ENCODE peak calls at places on chromosomes 5 and 9, in ten cellular contexts. V is CD8-positive, alpha-beta T cell; L is body of pancreas; J is IMR-90; U is H1; B is WTC11; D is AG04449; Z is fibroblast of lung; O is adrenal gland; I is right lobe of liver. E is an unnamed sample.

GRCh38 chr9:90219548-90220118 is 423.0 kb downstream of the DIRAS2 start:
- DNase-seq in V (peak; percentile 24), L (peak; percentile 45), J (no peak), U (peak; percentile 83), B (peak; percentile 75), D (no peak), Z (no peak), O (no peak), I (no peak), E (no peak)

GRCh38 chr5:56637321-56637920 is 177.9 kb upstream of the MAP3K1 start:
- DNase-seq in V (no peak), L (no peak), J (peak; percentile 52), U (no peak), B (no peak), D (no peak), Z (peak; percentile 75), O (no peak), I (no peak), E (no peak)

GRCh38 chr5:19531374-19531952 is 456.5 kb downstream of the CDH18 start:
- DNase-seq in V (no peak), L (peak; percentile 16), J (no peak), U (no peak), B (no peak), D (no peak), Z (peak; percentile 66), O (no peak), I (no peak), E (no peak)

GRCh38 chr9:137621131-137621757 is 2.4 kb downstream of the EHMT1 start:
- DNase-seq in V (no peak), L (no peak), J (no peak), U (no peak), B (no peak), D (no peak), Z (no peak), O (no peak), I (no peak), E (no peak)

GRCh38 chr9:91843623-91844111 is 106.4 kb downstream of the ROR2 start:
- DNase-seq in V (no peak), L (peak; percentile 9), J (no peak), U (no peak), B (no peak), D (no peak), Z (no peak), O (peak; percentile 63), I (no peak), E (no peak)

GRCh38 chr9:129604056-129604765 is 16.7 kb downstream of the C9orf50 start:
- DNase-seq in V (no peak), L (no peak), J (no peak), U (no peak), B (no peak), D (no peak), Z (no peak), O (no peak), I (no peak), E (no peak)

GRCh38 chr9:133058051-133058450 is 3.7 kb upstream of the CEL start:
- DNase-seq in V (no peak), L (no peak), J (no peak), U (no peak), B (no peak), D (no peak), Z (no peak), O (no peak), I (no peak), E (peak; percentile 77)

GRCh38 chr5:132363431-132364112 is 5.9 kb upstream of the SLC22A5 start:
- DNase-seq in V (no peak), L (peak; percentile 43), J (peak; percentile 93), U (no peak), B (no peak), D (peak; percentile 60), Z (peak; percentile 94), O (peak; percentile 86), I (no peak), E (no peak)

GRCh38 chr9:29969408-29969807 is 2396.1 kb upstream of the C9orf72 start:
- DNase-seq in V (no peak), L (no peak), J (no peak), U (no peak), B (no peak), D (no peak), Z (no peak), O (no peak), I (no peak), E (peak; percentile 24)

GRCh38 chr9:136532799-136533774 is 12.8 kb downstream of the NOTCH1 start:
- DNase-seq in V (peak; percentile 74), L (no peak), J (no peak), U (no peak), B (no peak), D (no peak), Z (no peak), O (no peak), I (no peak), E (no peak)

GRCh38 chr9:109286571-109286977 is 34.3 kb downstream of the EPB41L4B start:
- DNase-seq in V (no peak), L (no peak), J (peak; percentile 33), U (no peak), B (no peak), D (peak; percentile 46), Z (peak; percentile 91), O (no peak), I (no peak), E (no peak)

GRCh38 chr9:2018764-2019548 is 3.8 kb downstream of the SMARCA2 start:
- DNase-seq in V (peak; percentile 23), L (no peak), J (no peak), U (no peak), B (no peak), D (no peak), Z (no peak), O (no peak), I (no peak), E (no peak)

GRCh38 chr5:170277953-170278352 is 19.6 kb downstream of the LCP2 start:
- DNase-seq in V (no peak), L (no peak), J (no peak), U (no peak), B (peak; percentile 22), D (no peak), Z (no peak), O (no peak), I (no peak), E (no peak)

GRCh38 chr5:124980174-124980941 is 233.9 kb upstream of the ZNF608 start:
- DNase-seq in V (no peak), L (no peak), J (no peak), U (peak; percentile 61), B (peak; percentile 53), D (no peak), Z (peak; percentile 6), O (no peak), I (no peak), E (no peak)

GRCh38 chr5:109365653-109366052 is 44.1 kb downstream of the PJA2 start:
- DNase-seq in V (no peak), L (no peak), J (no peak), U (no peak), B (no peak), D (no peak), Z (no peak), O (no peak), I (no peak), E (no peak)

GRCh38 chr5:1594336-1595106 is 70.8 kb upstream of the LPCAT1 start:
- DNase-seq in V (peak; percentile 82), L (peak; percentile 82), J (no peak), U (peak; percentile 94), B (peak; percentile 92), D (no peak), Z (no peak), O (peak; percentile 80), I (peak; percentile 75), E (no peak)
- TF ChIP-seq CTCF in V (peak; percentile 37), L (no peak), J (no peak), U (peak; percentile 61), B (no peak), D (no peak), Z (no peak), O (peak; percentile 30), I (peak; percentile 56), E (peak; percentile 69)

GRCh38 chr9:23464275-23464674 is 361.8 kb downstream of the ELAVL2 start:
- DNase-seq in V (no peak), L (no peak), J (no peak), U (no peak), B (no peak), D (no peak), Z (no peak), O (no peak), I (no peak), E (no peak)

DNA sequence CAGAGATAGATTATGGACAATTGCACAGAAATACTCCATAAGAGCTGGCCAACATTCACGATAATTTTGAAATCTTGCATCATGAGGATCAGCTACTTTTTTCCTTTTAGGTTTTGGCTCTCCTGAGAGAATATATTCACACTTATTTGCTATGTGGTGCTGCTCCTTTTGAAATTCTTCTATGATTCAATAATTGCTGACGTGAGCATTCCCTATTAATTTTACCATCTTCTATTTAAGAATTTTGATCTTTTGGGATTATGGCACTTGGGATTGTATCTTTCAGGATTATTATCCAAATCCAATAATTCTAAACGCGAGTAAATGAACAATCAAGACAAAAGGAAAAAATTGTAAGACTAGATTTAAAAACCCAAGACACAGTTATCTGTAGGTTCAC is 358.8 kb downstream of the ELAVL2 start:
- DNase-seq in V (no peak), L (no peak), J (no peak), U (no peak), B (no peak), D (no peak), Z (no peak), O (no peak), I (no peak), E (no peak)
- TF ChIP-seq CTCF in V (no peak), L (no peak), J (no peak), U (no peak), B (no peak), D (no peak), Z (no peak), O (no peak), I (no peak), E (no peak)

DNA sequence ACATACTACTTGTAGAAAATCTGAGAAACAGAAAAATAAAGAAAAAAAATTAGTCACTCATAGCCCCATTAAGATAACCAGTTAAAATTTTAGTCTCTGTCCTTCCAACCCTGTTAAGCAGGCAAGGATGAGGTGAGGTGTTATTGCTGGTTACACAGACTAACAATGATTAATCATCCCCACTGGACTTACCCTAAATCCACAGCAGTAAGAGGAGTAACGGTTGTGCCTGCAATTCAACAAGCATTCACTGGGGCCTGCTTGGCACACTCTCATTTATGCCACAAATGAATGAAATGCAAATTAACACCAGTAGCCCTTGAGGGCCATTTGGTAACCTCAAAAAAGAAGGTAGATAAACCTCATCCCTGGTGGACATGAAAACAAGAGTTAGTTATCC is 8.0 kb downstream of the LHFPL2 start:
- DNase-seq in V (no peak), L (no peak), J (peak; percentile 41), U (no peak), B (no peak), D (no peak), Z (peak; percentile 70), O (no peak), I (no peak), E (no peak)
- TF ChIP-seq CTCF in V (no peak), L (no peak), J (peak; percentile 1), U (no peak), B (no peak), D (no peak), Z (no peak), O (no peak), I (no peak), E (peak; percentile 10)

DNA sequence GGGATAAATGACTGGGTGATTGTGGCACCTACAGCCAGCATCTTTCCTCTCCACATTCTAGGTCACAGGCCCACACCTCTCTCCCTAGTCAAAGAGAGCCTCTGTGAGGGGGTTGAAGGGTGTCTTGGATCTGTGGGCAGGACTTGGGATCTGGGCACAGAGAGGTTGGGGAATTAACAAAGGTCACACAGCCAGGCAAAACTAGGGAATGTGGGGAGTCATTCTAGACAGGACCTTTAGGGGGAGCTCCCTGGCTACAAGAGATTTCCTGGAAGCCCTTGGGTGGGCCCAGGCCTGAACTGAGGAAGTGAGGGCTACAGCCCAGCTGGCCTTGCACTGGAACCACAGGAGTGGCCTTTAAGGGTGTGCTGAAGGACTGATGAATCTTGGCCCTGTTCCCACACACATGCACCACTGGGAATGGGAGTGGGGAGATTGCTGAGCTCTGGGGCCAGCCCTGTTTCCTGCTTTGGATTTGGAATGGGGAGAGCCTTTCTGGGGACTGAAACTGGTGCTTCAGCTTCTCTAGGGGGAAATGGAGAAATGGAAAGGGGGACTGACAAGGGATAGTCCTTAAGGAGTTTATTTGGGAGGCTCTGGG is 12.4 kb upstream of the CXXC5 start:
- DNase-seq in V (no peak), L (peak; percentile 90), J (peak; percentile 95), U (peak; percentile 75), B (peak; percentile 67), D (no peak), Z (peak; percentile 95), O (peak; percentile 87), I (peak; percentile 78), E (no peak)
- TF ChIP-seq CTCF in V (peak; percentile 12), L (peak; percentile 49), J (peak; percentile 77), U (peak; percentile 74), B (peak; percentile 34), D (peak; percentile 65), Z (peak; percentile 83), O (peak; percentile 54), I (peak; percentile 68), E (peak; percentile 80)